ENCODE peak calls at places on chromosomes 4 and X, in five cellular contexts. U, W, R, J and V are unnamed samples.

GRCh38 chr4:72568959-72569718 is at the start of gene ADAMTS3:
- DNase-seq in U (peak), W (peak), R (no peak), J (peak), V (no peak)

GRCh38 chr4:74206088-74206826 is 48.3 kb downstream of the MTHFD2L start:
- DNase-seq in U (no peak), W (no peak), R (no peak), J (no peak), V (peak)

GRCh38 chr4:86403575-86403974 is 43.7 kb upstream of the MAPK10 start:
- DNase-seq in U (no peak), W (no peak), R (no peak), J (no peak), V (no peak)

GRCh38 chr4:141654098-141654497 is 17.7 kb downstream of the IL15 start:
- DNase-seq in U (peak), W (peak), R (no peak), J (peak), V (no peak)

GRCh38 chr4:57233391-57233790 is 123.2 kb upstream of the IGFBP7 start:
- DNase-seq in U (no peak), W (peak), R (no peak), J (peak), V (no peak)

GRCh38 chr4:184099541-184099966 is 118.1 kb downstream of the ENPP6 start:
- DNase-seq in U (no peak), W (peak), R (no peak), J (no peak), V (no peak)

GRCh38 chrX:133335027-133335426 is 80.3 kb downstream of the GPC4 start:
- DNase-seq in U (peak), W (peak), R (no peak), J (no peak), V (no peak)

GRCh38 chrX:132631579-132632232 is 142.9 kb upstream of the MBNL3 start:
- DNase-seq in U (no peak), W (peak), R (no peak), J (peak), V (no peak)

GRCh38 chr4:168871686-168872085 is 138.4 kb downstream of the CBR4 start:
- DNase-seq in U (no peak), W (no peak), R (no peak), J (no peak), V (no peak)

GRCh38 chr4:75547647-75548387 is 8.0 kb upstream of the ODAPH start:
- DNase-seq in U (peak), W (peak), R (no peak), J (no peak), V (peak)

GRCh38 chr4:129474698-129475097 is 378.7 kb downstream of the C4orf33 start:
- DNase-seq in U (no peak), W (no peak), R (no peak), J (no peak), V (no peak)

GRCh38 chr4:184348311-184349233 is 125.8 kb downstream of the IRF2 start:
- DNase-seq in U (peak), W (no peak), R (no peak), J (no peak), V (no peak)

GRCh38 chrX:124217289-124218251 is 114.9 kb upstream of the TEX13D start:
- DNase-seq in U (no peak), W (no peak), R (no peak), J (no peak), V (no peak)

GRCh38 chr4:69874507-69874906 is 14.6 kb upstream of the SULT1E1 start:
- DNase-seq in U (no peak), W (no peak), R (no peak), J (no peak), V (no peak)

GRCh38 chr4:41120297-41121217 is 93.8 kb downstream of the APBB2 start:
- DNase-seq in U (peak), W (peak), R (no peak), J (peak), V (no peak)

GRCh38 chrX:129636175-129636681 is 18.5 kb downstream of the APLN start:
- DNase-seq in U (no peak), W (no peak), R (no peak), J (no peak), V (peak)

GRCh38 chr4:158606969-158607368 is 64.7 kb downstream of the C4orf46 start:
- DNase-seq in U (no peak), W (no peak), R (no peak), J (no peak), V (no peak)

GRCh38 chrX:43526206-43526605 is 129.9 kb upstream of the MAOA start:
- DNase-seq in U (no peak), W (no peak), R (no peak), J (no peak), V (no peak)

GRCh38 chrX:132957211-132958085 is 981 bp downstream of the HS6ST2 start:
- DNase-seq in U (peak), W (peak), R (no peak), J (peak), V (no peak)

GRCh38 chrX:102517331-102517730 is 792 bp upstream of the TMSB15A start:
- DNase-seq in U (no peak), W (peak), R (no peak), J (peak), V (no peak)

GRCh38 chr4:174036563-174036962 is 246.9 kb downstream of the FBXO8 start:
- DNase-seq in U (no peak), W (no peak), R (no peak), J (no peak), V (no peak)

GRCh38 chr4:105279314-105279713 is 132.6 kb downstream of the TET2 start:
- DNase-seq in U (no peak), W (no peak), R (no peak), J (no peak), V (no peak)

GRCh38 chr4:143302526-143302925 is 34.1 kb upstream of the GAB1 start:
- DNase-seq in U (no peak), W (peak), R (no peak), J (peak), V (no peak)

GRCh38 chrX:71292669-71293379 is 8.7 kb upstream of the ITGB1BP2 start:
- DNase-seq in U (no peak), W (peak), R (no peak), J (no peak), V (no peak)

GRCh38 chr4:76897522-76898384 is at the start of gene SOWAHB:
- DNase-seq in U (peak), W (no peak), R (peak), J (peak), V (no peak)

GRCh38 chr4:109912706-109913621 is at the start of gene EGF:
- DNase-seq in U (peak), W (peak), R (no peak), J (no peak), V (peak)

GRCh38 chr4:152220201-152220666 is 315.7 kb downstream of the FBXW7 start:
- DNase-seq in U (no peak), W (peak), R (no peak), J (no peak), V (no peak)

GRCh38 chr4:109495514-109495913 is 61.9 kb downstream of the SEC24B start:
- DNase-seq in U (no peak), W (no peak), R (no peak), J (no peak), V (no peak)

GRCh38 chr4:187276786-187277408 is 553.2 kb upstream of the FAT1 start:
- DNase-seq in U (no peak), W (peak), R (no peak), J (no peak), V (no peak)

GRCh38 chr4:156291317-156291716 is 337.7 kb upstream of the CTSO start:
- DNase-seq in U (no peak), W (peak), R (no peak), J (no peak), V (no peak)

GRCh38 chr4:183618681-183619080 is 40.3 kb downstream of the RWDD4 start:
- DNase-seq in U (peak), W (peak), R (no peak), J (no peak), V (peak)

GRCh38 chrX:56232221-56233082 is at the start of gene KLF8:
- DNase-seq in U (peak), W (peak), R (peak), J (no peak), V (no peak)

GRCh38 chr4:73729534-73730165 is 10.7 kb upstream of the CXCL8 start:
- DNase-seq in U (peak), W (peak), R (peak), J (peak), V (no peak)

GRCh38 chrX:84197550-84197949 is 9.6 kb upstream of the RPS6KA6 start:
- DNase-seq in U (no peak), W (no peak), R (no peak), J (no peak), V (no peak)

GRCh38 chrX:1451251-1451675 is 1.4 kb downstream of the ASMTL start:
- DNase-seq in U (no peak), W (no peak), R (no peak), J (no peak), V (no peak)

GRCh38 chr4:75990129-75990528 is 616 bp downstream of the SDAD1 start:
- DNase-seq in U (no peak), W (peak), R (no peak), J (peak), V (no peak)

GRCh38 chr4:52864816-52865215 is 2.7 kb downstream of the RASL11B start:
- DNase-seq in U (no peak), W (no peak), R (no peak), J (peak), V (no peak)

GRCh38 chr4:180103794-180104193 is 2139.4 kb upstream of the TENM3 start:
- DNase-seq in U (no peak), W (no peak), R (no peak), J (no peak), V (no peak)

GRCh38 chr4:28211714-28212470 is 1351.3 kb downstream of the STIM2 start:
- DNase-seq in U (no peak), W (no peak), R (no peak), J (no peak), V (no peak)

GRCh38 chrX:8749697-8750096 is 17.8 kb upstream of the ANOS1 start:
- DNase-seq in U (no peak), W (no peak), R (no peak), J (no peak), V (no peak)

GRCh38 chrX:8755813-8756212 is 23.9 kb upstream of the ANOS1 start:
- DNase-seq in U (no peak), W (no peak), R (no peak), J (no peak), V (no peak)

GRCh38 chrX:8760021-8760420 is 28.1 kb upstream of the ANOS1 start:
- DNase-seq in U (no peak), W (peak), R (no peak), J (no peak), V (no peak)

GRCh38 chrX:8755116-8755515 is 23.2 kb upstream of the ANOS1 start:
- DNase-seq in U (no peak), W (no peak), R (no peak), J (no peak), V (no peak)
- TF ChIP-seq CTCF in U (no peak), W (no peak), R (peak), J (no peak), V (peak)

GRCh38 chrX:119942173-119942819 is 1.3 kb downstream of the NKAP start:
- DNase-seq in U (no peak), W (no peak), R (no peak), J (no peak), V (no peak)
- H3K4me3 ChIP-seq in U (no peak), W (peak), R (peak), J (peak), V (peak)

DNA sequence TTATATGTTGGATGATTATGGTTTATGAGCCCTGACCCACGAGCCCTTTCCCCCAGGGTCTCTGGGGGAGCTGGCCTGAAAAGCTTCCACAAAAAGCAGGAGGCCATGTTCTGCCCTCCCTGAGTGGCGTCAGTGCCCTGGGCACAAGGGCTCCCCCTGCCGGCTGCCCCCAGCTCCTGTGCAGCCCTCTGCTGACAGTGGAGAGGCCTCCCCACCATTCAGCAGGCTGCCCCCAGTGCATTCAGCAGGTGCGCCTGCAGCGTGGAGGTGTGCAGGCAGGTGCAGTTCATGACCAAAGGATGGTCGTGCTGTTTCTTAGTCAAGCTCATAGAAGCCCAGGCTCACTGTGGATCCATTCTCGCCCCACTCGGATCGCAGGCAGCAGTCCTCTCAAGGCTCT is 12.5 kb upstream of the S100P start:
- DNase-seq in U (no peak), W (no peak), R (no peak), J (no peak), V (no peak)
- TF ChIP-seq CTCF in U (no peak), W (no peak), R (peak), J (peak), V (no peak)

GRCh38 chrX:13821740-13822139 is 4.8 kb upstream of the GPM6B start:
- DNase-seq in U (no peak), W (peak), R (no peak), J (no peak), V (no peak)
- H3K4me3 ChIP-seq in U (no peak), W (no peak), R (no peak), J (no peak), V (no peak)

GRCh38 chr4:124713213-124713592 is 671 bp upstream of the ANKRD50 start:
- DNase-seq in U (peak), W (peak), R (peak), J (peak), V (peak)
- TF ChIP-seq CTCF in U (peak), W (peak), R (peak), J (peak), V (peak)

DNA sequence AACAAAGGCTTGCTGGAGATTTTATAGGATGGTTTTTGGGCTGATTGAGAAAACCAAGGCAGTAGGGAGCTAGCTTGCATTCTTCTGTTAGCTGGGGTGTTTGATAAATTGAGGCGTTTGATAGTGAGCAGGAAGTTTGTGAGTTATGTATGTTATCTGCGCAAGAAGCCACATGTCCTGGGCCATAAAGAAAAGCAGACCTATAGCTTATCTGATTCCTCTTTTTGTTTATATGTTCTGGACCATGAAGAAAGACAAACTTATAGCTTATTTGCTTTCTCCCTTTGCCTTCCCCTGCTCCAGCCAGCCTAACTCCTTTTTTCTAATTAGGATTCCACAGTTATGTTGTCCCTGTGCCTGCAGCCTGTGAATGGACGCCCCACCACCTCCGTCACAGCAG is 9.2 kb downstream of the HNRNPH2 start:
- DNase-seq in U (no peak), W (no peak), R (no peak), J (no peak), V (no peak)
- H3K4me3 ChIP-seq in U (no peak), W (no peak), R (no peak), J (no peak), V (no peak)

DNA sequence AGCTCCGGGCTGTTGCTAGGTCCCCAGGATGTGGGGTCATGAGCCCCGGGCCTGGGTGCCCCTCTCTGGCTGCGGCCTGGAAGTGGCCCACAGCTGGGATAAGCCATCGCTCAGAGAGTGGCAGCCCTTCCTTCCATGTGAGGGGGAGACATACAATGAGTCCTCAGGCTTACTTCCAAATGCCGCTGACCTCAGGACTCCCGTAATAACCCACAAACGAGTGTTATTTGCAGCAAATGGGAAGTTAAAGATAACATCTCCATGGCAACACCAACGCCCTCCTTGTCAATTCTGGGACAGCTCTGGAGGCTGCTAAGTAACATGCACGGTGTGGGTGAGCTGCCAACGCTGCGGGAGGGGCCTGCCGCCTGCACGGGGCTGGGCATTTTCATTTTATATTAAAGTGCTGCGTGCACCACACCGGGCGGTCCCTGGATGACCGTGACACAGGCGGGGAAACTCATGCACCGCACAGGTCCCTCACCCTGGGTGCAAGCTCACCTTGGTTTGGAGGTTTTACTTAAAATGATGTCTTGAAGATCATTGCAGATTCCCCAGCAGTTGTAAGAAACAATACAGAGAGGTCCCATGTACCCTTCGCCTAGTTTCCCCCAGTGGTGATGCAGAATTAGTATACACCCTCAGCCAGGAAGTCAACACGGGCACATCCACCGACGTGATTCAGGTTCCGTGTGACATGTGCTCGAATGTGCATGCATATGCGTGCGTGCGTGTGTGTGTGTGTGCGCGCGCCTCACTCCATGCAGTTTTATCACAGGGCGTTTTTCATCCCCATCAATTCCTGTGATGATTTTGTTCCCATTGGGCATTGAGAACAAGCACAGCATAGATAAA is 79.4 kb downstream of the ABLIM2 start:
- DNase-seq in U (no peak), W (no peak), R (no peak), J (peak), V (no peak)
- TF ChIP-seq CTCF in U (no peak), W (no peak), R (no peak), J (no peak), V (no peak)